ENCODE peak calls at places on chromosomes 12 and 14, in nine cellular contexts. Z is sigmoid colon, A is ovary, H is stomach, B is tibial nerve, T is upper lobe of left lung, E is A549, P is esophagus muscularis mucosa, S is K562. M is an unnamed sample. For H3K4me1, the result is how much of the 10 kb centered on the place peaks cover.

GRCh38 chr12:98868076-98868475 is 223.0 kb downstream of the APAF1 start:
- DNase-seq in Z (no peak), A (no peak), H (no peak), B (no peak), T (no peak), E (no peak), P (no peak), S (no peak), M (no peak)

GRCh38 chr12:67748761-67749075 is 100.2 kb downstream of the DYRK2 start:
- DNase-seq in Z (no peak), A (no peak), H (no peak), B (no peak), T (no peak), E (peak), P (no peak), S (no peak), M (no peak)

GRCh38 chr12:4307593-4308333 is 13.2 kb upstream of the TIGAR start:
- DNase-seq in Z (peak), A (peak), H (peak), B (peak), T (peak), E (peak), P (no peak), S (no peak), M (no peak)

GRCh38 chr12:100346660-100347059 is 10.2 kb upstream of the SLC17A8 start:
- DNase-seq in Z (no peak), A (no peak), H (no peak), B (no peak), T (no peak), E (no peak), P (no peak), S (no peak), M (no peak)

GRCh38 chr12:24964342-24964741 is 15.4 kb upstream of the BCAT1 start:
- DNase-seq in Z (no peak), A (no peak), H (no peak), B (no peak), T (no peak), E (no peak), P (no peak), S (no peak), M (no peak)

GRCh38 chr14:86057018-86057667 is 527.2 kb downstream of the FLRT2 start:
- DNase-seq in Z (no peak), A (no peak), H (no peak), B (peak), T (no peak), E (peak), P (no peak), S (peak), M (no peak)

GRCh38 chr12:100348657-100349454 is 8.0 kb upstream of the SLC17A8 start:
- DNase-seq in Z (no peak), A (no peak), H (no peak), B (no peak), T (no peak), E (peak), P (no peak), S (no peak), M (no peak)

GRCh38 chr12:49019435-49020317 is 1.1 kb upstream of the PRKAG1 start:
- DNase-seq in Z (no peak), A (no peak), H (no peak), B (no peak), T (no peak), E (peak), P (no peak), S (peak), M (peak)

GRCh38 chr12:39032034-39032433 is 126.6 kb upstream of the CPNE8 start:
- DNase-seq in Z (no peak), A (no peak), H (no peak), B (no peak), T (no peak), E (no peak), P (no peak), S (no peak), M (no peak)

GRCh38 chr14:64700894-64701293 is 3.3 kb upstream of the PLEKHG3 start:
- DNase-seq in Z (no peak), A (no peak), H (no peak), B (no peak), T (no peak), E (no peak), P (no peak), S (no peak), M (no peak)

GRCh38 chr12:42255875-42256261 is 17.8 kb upstream of the YAF2 start:
- DNase-seq in Z (no peak), A (no peak), H (no peak), B (no peak), T (no peak), E (no peak), P (no peak), S (no peak), M (no peak)

GRCh38 chr12:106840217-106840616 is 65.7 kb downstream of the RIC8B start:
- DNase-seq in Z (no peak), A (no peak), H (no peak), B (no peak), T (no peak), E (peak), P (no peak), S (peak), M (no peak)

GRCh38 chr12:91984571-91984970 is 161.1 kb downstream of the BTG1 start:
- DNase-seq in Z (no peak), A (no peak), H (no peak), B (no peak), T (no peak), E (no peak), P (no peak), S (no peak), M (no peak)

GRCh38 chr14:58100735-58101368 is 51.2 kb downstream of the ARMH4 start:
- DNase-seq in Z (no peak), A (no peak), H (no peak), B (no peak), T (no peak), E (no peak), P (no peak), S (no peak), M (no peak)

GRCh38 chr14:95240859-95241813 is 78.6 kb downstream of the CLMN start:
- DNase-seq in Z (no peak), A (no peak), H (no peak), B (no peak), T (no peak), E (no peak), P (no peak), S (no peak), M (no peak)

GRCh38 chr12:52879394-52880351 is 25.2 kb downstream of the KRT8 start:
- DNase-seq in Z (peak), A (peak), H (peak), B (peak), T (peak), E (peak), P (no peak), S (peak), M (peak)
- H3K4me3 ChIP-seq in Z (peak), A (no peak), H (peak), B (peak), T (no peak), E (peak), P (peak), S (peak), M (peak)

GRCh38 chr14:39369029-39369428 is 63.2 kb downstream of the FBXO33 start:
- DNase-seq in Z (no peak), A (no peak), H (no peak), B (no peak), T (no peak), E (no peak), P (no peak), S (no peak), M (no peak)

GRCh38 chr14:39367387-39367751 is 64.9 kb downstream of the FBXO33 start:
- DNase-seq in Z (no peak), A (no peak), H (no peak), B (no peak), T (no peak), E (no peak), P (no peak), S (no peak), M (no peak)

GRCh38 chr14:39370415-39370814 is 61.8 kb downstream of the FBXO33 start:
- DNase-seq in Z (no peak), A (no peak), H (no peak), B (no peak), T (peak), E (no peak), P (no peak), S (no peak), M (no peak)

GRCh38 chr14:39366460-39367386 is 65.5 kb downstream of the FBXO33 start:
- DNase-seq in Z (no peak), A (no peak), H (no peak), B (no peak), T (peak), E (no peak), P (no peak), S (no peak), M (no peak)

GRCh38 chr14:39368261-39368959 is 63.8 kb downstream of the FBXO33 start:
- DNase-seq in Z (peak), A (peak), H (peak), B (no peak), T (no peak), E (peak), P (no peak), S (peak), M (no peak)
- TF ChIP-seq EP300 in Z (no peak), A (no peak), H (no peak), B (no peak), T (no peak), E (no peak), P (no peak), S (no peak), M (no peak)

GRCh38 chr12:128797119-128798118 is 26.3 kb downstream of the SLC15A4 start:
- DNase-seq in Z (peak), A (no peak), H (no peak), B (no peak), T (no peak), E (no peak), P (no peak), S (no peak), M (no peak)
- H3K4me1 ChIP-seq in Z (under half), A (under half), H (under half), B (under half), T (under half), E (under half), P (under half), S (under half), M (under half)

GRCh38 chr14:100289916-100290606 is 16.2 kb downstream of the SLC25A29 start:
- DNase-seq in Z (no peak), A (no peak), H (no peak), B (no peak), T (no peak), E (no peak), P (no peak), S (no peak), M (peak)
- H3K4me3 ChIP-seq in Z (no peak), A (no peak), H (no peak), B (no peak), T (no peak), E (no peak), P (no peak), S (no peak), M (no peak)

GRCh38 chr14:52840916-52841315 is 49.5 kb upstream of the GNPNAT1 start:
- DNase-seq in Z (peak), A (no peak), H (no peak), B (no peak), T (no peak), E (peak), P (no peak), S (no peak), M (no peak)
- TF ChIP-seq EP300 in Z (no peak), A (no peak), H (no peak), B (no peak), T (no peak), E (no peak), P (no peak), S (no peak), M (no peak)

DNA sequence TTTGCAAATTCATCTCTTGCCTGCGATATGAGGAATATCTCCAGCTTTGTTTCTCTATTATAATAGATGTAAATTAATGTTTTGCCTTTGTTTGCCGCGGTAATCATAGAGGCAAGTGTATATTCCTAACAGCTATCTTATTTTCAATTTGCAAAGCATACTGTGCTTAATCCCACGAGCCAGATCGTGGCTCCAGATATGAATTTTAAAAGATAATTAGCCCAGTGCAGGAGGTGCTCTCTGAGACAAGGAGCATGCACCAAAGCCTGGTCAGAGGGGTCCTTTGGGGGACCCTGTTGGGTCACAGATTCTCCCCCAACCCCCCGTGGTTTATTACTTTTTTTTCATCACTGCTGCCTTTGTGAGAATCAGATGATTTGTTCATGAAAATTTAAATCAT is 1087.5 kb downstream of the BCL11B start:
- DNase-seq in Z (no peak), A (no peak), H (no peak), B (no peak), T (no peak), E (no peak), P (no peak), S (no peak), M (no peak)
- H3K4me1 ChIP-seq in Z (under half), A (under half), H (under half), B (under half), T (under half), E (under half), P (under half), S (under half), M (under half)

GRCh38 chr12:62481843-62482540 is 15.4 kb downstream of the MON2 start:
- DNase-seq in Z (no peak), A (no peak), H (no peak), B (no peak), T (no peak), E (no peak), P (no peak), S (no peak), M (no peak)

GRCh38 chr12:62482769-62483168 is 16.1 kb downstream of the MON2 start:
- DNase-seq in Z (no peak), A (no peak), H (no peak), B (no peak), T (no peak), E (no peak), P (no peak), S (no peak), M (no peak)

DNA sequence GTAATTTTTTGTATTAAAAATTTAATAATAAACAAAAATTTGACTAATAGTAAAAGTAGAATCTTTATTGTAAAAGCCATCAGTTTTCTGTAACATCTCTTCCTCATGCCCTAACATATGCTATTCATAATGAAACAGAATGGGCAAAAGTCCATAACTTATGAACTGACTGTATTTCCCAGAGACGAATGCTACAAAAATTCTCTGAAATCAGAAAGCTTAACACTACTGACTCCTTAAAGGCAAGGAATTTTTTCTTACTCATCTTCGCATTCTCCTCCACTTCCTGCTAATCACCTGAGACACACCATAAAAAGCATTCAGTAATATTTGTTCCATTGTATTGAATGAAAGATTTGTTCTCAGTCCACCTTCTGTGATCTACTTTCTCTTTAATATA is 17.6 kb downstream of the MON2 start:
- DNase-seq in Z (no peak), A (no peak), H (no peak), B (no peak), T (no peak), E (no peak), P (no peak), S (no peak), M (no peak)
- H3K4me3 ChIP-seq in Z (no peak), A (no peak), H (no peak), B (no peak), T (no peak), E (no peak), P (no peak), S (no peak), M (no peak)

GRCh38 chr14:37779480-37779879 is 184.1 kb downstream of the TTC6 start:
- DNase-seq in Z (no peak), A (no peak), H (no peak), B (no peak), T (no peak), E (no peak), P (no peak), S (no peak), M (no peak)
- TF ChIP-seq EP300 in Z (no peak), A (no peak), H (no peak), B (no peak), T (no peak), E (no peak), P (no peak), S (no peak), M (no peak)

GRCh38 chr12:9001233-9001632 is 11.9 kb downstream of the KLRG1 start:
- DNase-seq in Z (no peak), A (peak), H (no peak), B (no peak), T (no peak), E (no peak), P (no peak), S (no peak), M (no peak)
- H3K4me1 ChIP-seq in Z (under half), A (under half), H (under half), B (under half), T (under half), E (under half), P (under half), S (under half), M (under half)